ENCODE peak calls at places on chromosomes 1 and 21, in seven cellular contexts. M is HCT116, D is GM12878, K is H1, L is SK-N-SH, J is HepG2, Y is K562. T is an unnamed sample.

GRCh38 chr1:54332781-54333585 is 73.2 kb downstream of the SSBP3 start:
- DNase-seq in M (no peak), D (no peak), K (no peak), L (no peak), J (no peak), Y (no peak), T (no peak)

GRCh38 chr1:237756304-237756967 is 134.3 kb downstream of the ZP4 start:
- DNase-seq in M (no peak), D (no peak), K (no peak), L (no peak), J (no peak), Y (no peak), T (no peak)

GRCh38 chr1:234871710-234872262 is 256.9 kb downstream of the TOMM20 start:
- DNase-seq in M (no peak), D (no peak), K (no peak), L (no peak), J (no peak), Y (no peak), T (no peak)

GRCh38 chr1:2942410-2942809 is 78.9 kb upstream of the ACTRT2 start:
- DNase-seq in M (no peak), D (no peak), K (no peak), L (no peak), J (no peak), Y (no peak), T (no peak)

GRCh38 chr1:205314986-205315618 is 6.4 kb downstream of the NUAK2 start:
- DNase-seq in M (no peak), D (no peak), K (no peak), L (no peak), J (no peak), Y (no peak), T (no peak)

GRCh38 chr21:41071410-41071809 is 96.5 kb upstream of the BACE2 start:
- DNase-seq in M (no peak), D (no peak), K (peak; percentile 72), L (peak; percentile 37), J (no peak), Y (no peak), T (no peak)

GRCh38 chr1:20891091-20891490 is 104.0 kb upstream of the HP1BP3 start:
- DNase-seq in M (no peak), D (no peak), K (no peak), L (no peak), J (no peak), Y (no peak), T (no peak)

GRCh38 chr1:161214374-161214773 is 721 bp upstream of the FCER1G start:
- DNase-seq in M (no peak), D (no peak), K (no peak), L (no peak), J (no peak), Y (no peak), T (no peak)

GRCh38 chr1:84851839-84852238 is 41.2 kb downstream of the LPAR3 start:
- DNase-seq in M (no peak), D (no peak), K (no peak), L (no peak), J (no peak), Y (no peak), T (no peak)

GRCh38 chr1:216587715-216588114 is 135.5 kb downstream of the ESRRG start:
- DNase-seq in M (no peak), D (no peak), K (no peak), L (no peak), J (no peak), Y (no peak), T (no peak)

GRCh38 chr1:99727575-99728190 is 38.8 kb downstream of the FRRS1 start:
- DNase-seq in M (no peak), D (no peak), K (no peak), L (no peak), J (no peak), Y (no peak), T (no peak)

GRCh38 chr1:54623216-54624007 is at the start of gene FAM151A:
- DNase-seq in M (no peak), D (no peak), K (no peak), L (no peak), J (peak; percentile 55), Y (no peak), T (no peak)

GRCh38 chr1:32716312-32717126 is 13.9 kb upstream of the SYNC start:
- DNase-seq in M (peak; percentile 89), D (no peak), K (peak; percentile 98), L (peak; percentile 70), J (peak; percentile 89), Y (peak; percentile 95), T (no peak)

GRCh38 chr1:237042892-237043576 is 1.1 kb downstream of the RYR2 start:
- DNase-seq in M (no peak), D (no peak), K (peak; percentile 66), L (peak; percentile 62), J (no peak), Y (no peak), T (no peak)

GRCh38 chr1:153921080-153921802 is 1.5 kb downstream of the GATAD2B start:
- DNase-seq in M (no peak), D (no peak), K (no peak), L (no peak), J (no peak), Y (no peak), T (no peak)

GRCh38 chr1:10867914-10868598 is 71.6 kb upstream of the CASZ1 start:
- DNase-seq in M (no peak), D (no peak), K (no peak), L (peak; percentile 53), J (no peak), Y (no peak), T (no peak)

GRCh38 chr1:202710070-202711025 is at the start of gene SYT2:
- DNase-seq in M (no peak), D (no peak), K (peak; percentile 81), L (peak; percentile 88), J (no peak), Y (peak; percentile 35), T (no peak)

GRCh38 chr1:230084408-230085177 is 17.6 kb downstream of the GALNT2 start:
- DNase-seq in M (peak; percentile 89), D (no peak), K (no peak), L (peak; percentile 59), J (peak; percentile 59), Y (no peak), T (peak; percentile 93)

GRCh38 chr1:118143828-118144227 is 41.2 kb downstream of the SPAG17 start:
- DNase-seq in M (no peak), D (no peak), K (no peak), L (no peak), J (no peak), Y (no peak), T (no peak)

GRCh38 chr1:67970088-67970487 is 80.3 kb downstream of the DIRAS3 start:
- DNase-seq in M (peak; percentile 63), D (no peak), K (no peak), L (no peak), J (no peak), Y (no peak), T (peak; percentile 13)

GRCh38 chr1:79304131-79304530 is 297.6 kb upstream of the ADGRL4 start:
- DNase-seq in M (no peak), D (no peak), K (no peak), L (no peak), J (no peak), Y (no peak), T (no peak)

GRCh38 chr21:28923439-28923975 is 69.2 kb downstream of the LTN1 start:
- DNase-seq in M (no peak), D (no peak), K (no peak), L (no peak), J (peak; percentile 48), Y (no peak), T (no peak)

GRCh38 chr1:1782399-1783221 is 4.3 kb upstream of the NADK start:
- DNase-seq in M (no peak), D (no peak), K (peak; percentile 79), L (no peak), J (peak; percentile 57), Y (peak; percentile 72), T (no peak)

DNA sequence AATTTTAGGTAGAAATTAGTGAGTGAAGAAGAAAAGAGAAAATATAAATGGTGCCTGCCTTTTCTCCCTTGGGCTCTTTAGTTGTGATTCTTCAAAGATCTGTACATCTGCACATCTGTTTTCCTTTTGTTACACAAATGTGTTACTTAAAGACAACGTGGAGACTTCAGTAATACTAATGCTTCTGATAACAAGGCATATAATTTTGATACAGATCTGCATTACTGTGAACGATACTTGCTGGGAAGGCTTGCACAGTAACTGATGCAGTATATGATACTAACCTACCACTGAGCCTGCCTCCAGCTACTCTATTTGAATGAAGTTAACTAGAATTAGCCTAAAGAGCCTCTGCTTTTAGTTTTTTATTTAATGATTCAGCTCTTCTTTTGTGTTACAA is 244.6 kb downstream of the COL11A1 start:
- DNase-seq in M (no peak), D (no peak), K (no peak), L (peak; percentile 14), J (no peak), Y (no peak), T (no peak)
- TF ChIP-seq SIN3A in M (no peak), D (no peak), K (no peak), L (no peak), J (no peak), Y (no peak), T (no peak)

GRCh38 chr1:9615316-9616063 is 26.8 kb downstream of the TMEM201 start:
- DNase-seq in M (peak; percentile 18), D (no peak), K (peak; percentile 86), L (peak; percentile 69), J (peak; percentile 35), Y (peak; percentile 79), T (peak; percentile 35)
- TF ChIP-seq SIN3A in M (no peak), D (no peak), K (no peak), L (no peak), J (no peak), Y (no peak), T (no peak)

GRCh38 chr1:17212487-17213121 is 7.7 kb downstream of the PADI1 start:
- DNase-seq in M (no peak), D (no peak), K (no peak), L (peak; percentile 47), J (no peak), Y (no peak), T (no peak)
- TF ChIP-seq SIN3A in M (no peak), D (no peak), K (no peak), L (no peak), J (no peak), Y (no peak), T (no peak)

GRCh38 chr1:111221633-111222286 is 5.8 kb upstream of the CHI3L2 start:
- DNase-seq in M (no peak), D (peak; percentile 100), K (no peak), L (no peak), J (no peak), Y (no peak), T (no peak)
- TF ChIP-seq SIN3A in M (no peak), D (no peak), K (no peak), L (no peak), J (no peak), Y (no peak), T (no peak)

GRCh38 chr1:208256556-208256955 is 12.4 kb upstream of the PLXNA2 start:
- DNase-seq in M (no peak), D (no peak), K (no peak), L (no peak), J (no peak), Y (no peak), T (no peak)
- TF ChIP-seq SIN3A in M (no peak), D (no peak), K (no peak), L (no peak), J (no peak), Y (no peak), T (no peak)

T was measured in Panc1.